ENCODE peak calls at places on chromosomes 2 and 18, in ten cellular contexts. S is gastrocnemius medialis, A is GM23338, T is lung, Q is suprapubic skin, D is heart right ventricle, N is breast epithelium, R is Peyer's patch, I is stomach, H is left ventricle myocardium inferior. X is an unnamed sample. For H3K36me3, the result is how much of the 10 kb centered on the place peaks cover.

GRCh38 chr2:231483398-231484329 is 19.4 kb upstream of the NCL start:
- DNase-seq in Q (no peak), S (no peak), T (peak), R (no peak), N (peak), D (peak), H (peak), A (peak), I (no peak), X (peak)

GRCh38 chr2:233829193-233830110 is 24.9 kb downstream of the HJURP start:
- DNase-seq in S (no peak), A (no peak), N (no peak), T (no peak), D (no peak), R (peak), I (peak), Q (peak), H (no peak), X (peak)

GRCh38 chr2:9380702-9381628 is 42.4 kb downstream of the ITGB1BP1 start:
- DNase-seq in T (no peak), S (peak), Q (peak), N (no peak), D (no peak), H (no peak), I (peak), R (peak), A (no peak), X (peak)

GRCh38 chr2:240893363-240893828 is 2.6 kb downstream of the MAB21L4 start:
- DNase-seq in Q (no peak), S (no peak), A (no peak), I (no peak), T (no peak), R (no peak), D (no peak), H (no peak), N (peak), X (no peak)

GRCh38 chr2:42792583-42793313 is at the start of gene HAAO:
- DNase-seq in D (peak), A (peak), Q (no peak), H (peak), I (peak), R (peak), N (peak), T (peak), S (no peak), X (peak)

GRCh38 chr2:54557601-54558187 is 101.6 kb downstream of the SPTBN1 start:
- DNase-seq in Q (peak), H (peak), S (no peak), D (no peak), T (peak), A (peak), R (peak), I (peak), N (peak), X (peak)

GRCh38 chr2:197191177-197191947 is 119.2 kb downstream of the ANKRD44 start:
- DNase-seq in H (no peak), I (no peak), S (no peak), Q (no peak), R (no peak), A (peak), T (no peak), N (no peak), D (no peak), X (no peak)

GRCh38 chr2:19313553-19313952 is 44.9 kb downstream of the OSR1 start:
- DNase-seq in S (no peak), T (no peak), N (no peak), R (no peak), Q (no peak), H (no peak), I (no peak), D (no peak), A (no peak), X (no peak)

GRCh38 chr2:46461716-46462171 is 17.6 kb upstream of the TMEM247 start:
- DNase-seq in R (no peak), H (no peak), I (no peak), S (no peak), T (no peak), A (no peak), D (no peak), N (no peak), Q (no peak), X (no peak)

GRCh38 chr2:28356095-28356911 is 36.4 kb upstream of the FOSL2 start:
- DNase-seq in S (peak), T (peak), Q (peak), R (peak), H (peak), A (no peak), I (peak), D (peak), N (peak), X (peak)

GRCh38 chr2:176206677-176207076 is 18.2 kb downstream of the HOXD1 start:
- DNase-seq in R (no peak), H (no peak), D (no peak), A (no peak), S (no peak), Q (no peak), T (no peak), N (no peak), I (no peak), X (no peak)

GRCh38 chr2:207473203-207473865 is 56.4 kb upstream of the CREB1 start:
- DNase-seq in N (peak), S (no peak), R (no peak), A (peak), I (peak), H (no peak), D (peak), Q (no peak), T (peak), X (no peak)

GRCh38 chr2:24813645-24814257 is 20.5 kb downstream of the CENPO start:
- DNase-seq in T (no peak), R (no peak), N (peak), S (no peak), Q (no peak), D (no peak), A (no peak), I (no peak), H (no peak), X (peak)
- H3K36me3 ChIP-seq in T (under half), R (under half), N (under half), S (under half), Q (under half), D (under half), A (under half), I (under half), H (under half), X (under half)

GRCh38 chr2:160180172-160180571 is 19.9 kb downstream of the ITGB6 start:
- DNase-seq in T (no peak), S (no peak), I (no peak), N (no peak), R (no peak), Q (no peak), H (no peak), D (no peak), A (no peak), X (no peak)
- H3K36me3 ChIP-seq in T (under half), S (under half), I (under half), N (under half), R (under half), Q (under half), H (under half), D (under half), A (under half), X (under half)

DNA sequence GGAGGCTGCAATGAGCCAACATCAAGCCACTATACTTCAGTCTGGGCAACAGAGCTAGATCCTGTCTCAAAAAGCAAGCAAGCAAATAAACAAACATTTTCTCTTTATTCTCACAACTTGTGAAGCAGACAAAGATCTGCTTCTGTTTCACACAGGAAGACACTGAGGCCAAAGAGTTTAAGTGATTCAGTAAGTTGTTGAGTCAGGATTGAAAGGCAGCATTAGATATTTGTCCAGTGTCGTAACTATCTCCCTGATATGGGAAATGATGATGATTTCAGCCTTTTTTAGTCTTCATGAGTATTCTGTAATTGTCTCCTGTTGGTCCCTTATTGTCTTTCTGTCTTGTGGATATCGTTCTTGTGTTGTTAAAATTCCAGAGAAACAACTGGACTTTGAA is 59.5 kb downstream of the GATA6 start:
- DNase-seq in A (no peak), I (no peak), N (no peak), D (no peak), H (no peak), R (no peak), S (no peak), Q (no peak), T (no peak), X (no peak)
- H3K36me3 ChIP-seq in A (under half), I (under half), N (under half), D (under half), H (under half), R (under half), S (under half), Q (under half), T (under half), X (under half)

GRCh38 chr18:57113783-57114465 is 33.0 kb upstream of the BOD1L2 start:
- DNase-seq in T (no peak), N (no peak), Q (no peak), R (no peak), D (no peak), I (no peak), S (no peak), A (no peak), H (no peak), X (no peak)
- H3K36me3 ChIP-seq in T (under half), N (under half), Q (under half), R (under half), D (under half), I (under half), S (under half), A (under half), H (under half), X (under half)

X was measured in aorta.